ENCODE peak calls at places on chromosomes 7 and 10, in nine cellular contexts. L is transverse colon, S is choroid plexus epithelial cell, H is lower leg skin, C is AG04450, O is neural progenitor cell, Y is Peyer's patch, M is kidney epithelial cell, X is ascending aorta. W is an unnamed sample.

GRCh38 chr10:112526130-112526529 is 79.1 kb downstream of the VTI1A start:
- DNase-seq in O (no peak), H (no peak), Y (no peak), C (no peak), L (no peak), S (no peak), M (no peak), X (no peak), W (no peak)

GRCh38 chr10:101035916-101036702 is 5.1 kb downstream of the SFXN3 start:
- DNase-seq in M (no peak), O (no peak), L (no peak), C (no peak), H (no peak), S (no peak), Y (no peak), X (no peak), W (no peak)

GRCh38 chr7:44272981-44273380 is 52.4 kb downstream of the CAMK2B start:
- DNase-seq in C (no peak), S (no peak), L (no peak), Y (no peak), X (no peak), M (no peak), O (no peak), H (no peak), W (peak)

GRCh38 chr10:98252451-98252850 is 15.5 kb downstream of the LOXL4 start:
- DNase-seq in S (no peak), Y (no peak), H (peak), C (no peak), L (no peak), O (no peak), M (no peak), X (no peak), W (no peak)

GRCh38 chr7:26006421-26006820 is 145.6 kb upstream of the NFE2L3 start:
- DNase-seq in Y (no peak), L (no peak), X (no peak), H (no peak), M (no peak), C (no peak), O (no peak), S (no peak), W (no peak)

GRCh38 chr10:118310822-118311221 is 31.3 kb downstream of the FAM204A start:
- DNase-seq in C (no peak), O (no peak), L (no peak), Y (no peak), H (no peak), X (no peak), S (peak), M (no peak), W (no peak)

GRCh38 chr10:120827251-120827875 is 23.8 kb upstream of the WDR11 start:
- DNase-seq in M (no peak), L (no peak), Y (no peak), C (no peak), X (no peak), S (no peak), O (no peak), H (no peak), W (no peak)

GRCh38 chr7:83162402-83163256 is at the start of gene PCLO:
- DNase-seq in S (peak), H (peak), L (peak), O (peak), X (peak), C (no peak), M (peak), Y (peak), W (peak)

GRCh38 chr10:28892818-28893547 is 215.7 kb downstream of the BAMBI start:
- DNase-seq in H (no peak), L (no peak), M (no peak), X (no peak), S (peak), C (peak), Y (no peak), O (no peak), W (no peak)

GRCh38 chr7:124035706-124036105 is 2.8 kb upstream of the TMEM229A start:
- DNase-seq in C (no peak), X (no peak), S (no peak), L (no peak), H (no peak), M (no peak), O (no peak), Y (no peak), W (no peak)

GRCh38 chr7:131013716-131014115 is 279.7 kb upstream of the KLF14 start:
- DNase-seq in C (no peak), O (no peak), X (no peak), L (no peak), Y (no peak), M (no peak), H (no peak), S (no peak), W (no peak)

GRCh38 chr10:133445268-133445732 is 8.4 kb upstream of the SCART1 start:
- DNase-seq in Y (no peak), X (no peak), S (no peak), M (no peak), O (no peak), C (no peak), H (peak), L (no peak), W (no peak)

GRCh38 chr7:27175005-27175625 is 995 bp upstream of the HOXA10 start:
- DNase-seq in X (no peak), C (no peak), L (peak), O (no peak), M (no peak), Y (no peak), H (peak), S (no peak), W (no peak)

GRCh38 chr7:81260152-81260551 is 341.3 kb upstream of the SEMA3C start:
- DNase-seq in O (no peak), M (no peak), X (no peak), L (no peak), Y (no peak), C (no peak), H (no peak), S (peak), W (no peak)

GRCh38 chr7:150404172-150404784 is 25.1 kb downstream of the ZNF775 start:
- DNase-seq in L (peak), S (no peak), H (peak), C (no peak), X (no peak), O (no peak), M (no peak), Y (peak), W (no peak)

GRCh38 chr7:27189560-27190283 is 4.7 kb upstream of the HOXA11 start:
- DNase-seq in H (peak), X (no peak), C (no peak), L (peak), O (no peak), S (no peak), Y (peak), M (no peak), W (no peak)

GRCh38 chr7:137992738-137993394 is 9.0 kb downstream of the CREB3L2 start:
- DNase-seq in Y (no peak), S (peak), C (peak), X (no peak), H (peak), O (no peak), M (no peak), L (peak), W (no peak)

GRCh38 chr10:89805599-89806013 is 104.2 kb downstream of the KIF20B start:
- DNase-seq in S (no peak), M (no peak), X (no peak), H (no peak), Y (no peak), O (no peak), C (no peak), L (no peak), W (no peak)

GRCh38 chr7:3309140-3309539 is 8.1 kb downstream of the SDK1 start:
- DNase-seq in M (no peak), Y (no peak), O (no peak), L (no peak), S (peak), X (no peak), H (no peak), C (no peak), W (no peak)

GRCh38 chr10:22029450-22030236 is 26.1 kb upstream of the DNAJC1 start:
- DNase-seq in C (no peak), Y (no peak), L (no peak), M (no peak), O (no peak), H (no peak), X (no peak), S (peak), W (no peak)

GRCh38 chr10:75452997-75453396 is 21.6 kb downstream of the LRMDA start:
- DNase-seq in O (no peak), M (no peak), Y (no peak), C (no peak), L (no peak), H (no peak), X (no peak), S (no peak), W (no peak)

GRCh38 chr10:61628875-61629513 is 33.7 kb upstream of the CABCOCO1 start:
- DNase-seq in H (no peak), M (peak), S (peak), O (no peak), C (peak), X (no peak), Y (no peak), L (no peak), W (peak)

GRCh38 chr7:14734839-14735321 is 167.7 kb downstream of the DGKB start:
- DNase-seq in S (peak), L (no peak), Y (no peak), O (peak), M (no peak), X (no peak), C (no peak), H (no peak), W (no peak)

GRCh38 chr7:5679741-5680473 is 101.6 kb downstream of the RNF216 start:
- DNase-seq in L (peak), X (peak), H (peak), S (no peak), O (no peak), M (no peak), Y (no peak), C (no peak), W (no peak)

GRCh38 chr7:124959676-124960075 is 30.1 kb upstream of the POT1 start:
- DNase-seq in X (no peak), Y (no peak), L (no peak), S (no peak), O (no peak), M (no peak), C (no peak), H (no peak), W (no peak)

GRCh38 chr10:69492091-69492745 is 41.0 kb downstream of the TSPAN15 start:
- DNase-seq in Y (peak), L (no peak), X (no peak), O (no peak), M (no peak), H (peak), S (no peak), C (no peak), W (no peak)

GRCh38 chr10:14971867-14972448 is 12.8 kb downstream of the MEIG1 start:
- DNase-seq in C (no peak), L (peak), S (peak), H (no peak), X (no peak), M (no peak), Y (no peak), O (peak), W (no peak)

GRCh38 chr10:10911471-10911921 is 106.2 kb upstream of the CELF2 start:
- DNase-seq in L (peak), C (peak), M (peak), O (peak), Y (peak), X (peak), H (peak), S (peak), W (peak)

GRCh38 chr7:66303454-66304160 is 98.5 kb downstream of the TPST1 start:
- DNase-seq in O (no peak), X (no peak), H (no peak), Y (no peak), C (no peak), L (no peak), M (no peak), S (no peak), W (no peak)

GRCh38 chr10:35573786-35574185 is 31.4 kb upstream of the GJD4 start:
- DNase-seq in L (no peak), O (no peak), X (no peak), Y (no peak), C (no peak), M (no peak), S (no peak), H (peak), W (no peak)

GRCh38 chr7:101378808-101379207 is 16.1 kb downstream of the COL26A1 start:
- DNase-seq in O (peak), C (no peak), Y (no peak), L (no peak), X (no peak), S (peak), M (no peak), H (no peak), W (no peak)

GRCh38 chr7:143289421-143289820 is 1.3 kb downstream of the CASP2 start:
- DNase-seq in O (no peak), M (no peak), S (peak), L (no peak), Y (no peak), H (no peak), X (no peak), C (no peak), W (no peak)

GRCh38 chr7:4661871-4662270 is 20.2 kb upstream of the FOXK1 start:
- DNase-seq in O (no peak), Y (no peak), L (no peak), S (peak), C (no peak), X (no peak), H (no peak), M (no peak), W (no peak)

GRCh38 chr7:4667776-4668509 is 14.2 kb upstream of the FOXK1 start:
- DNase-seq in C (peak), Y (no peak), X (no peak), O (no peak), M (no peak), L (no peak), H (no peak), S (peak), W (no peak)

GRCh38 chr7:4665661-4666060 is 16.4 kb upstream of the FOXK1 start:
- DNase-seq in C (peak), H (no peak), O (no peak), S (peak), L (no peak), X (no peak), M (no peak), Y (no peak), W (no peak)

GRCh38 chr7:4659551-4660286 is 22.4 kb upstream of the FOXK1 start:
- DNase-seq in S (no peak), M (no peak), L (no peak), O (no peak), C (no peak), X (no peak), Y (no peak), H (no peak), W (no peak)

GRCh38 chr7:4663239-4663638 is 18.9 kb upstream of the FOXK1 start:
- DNase-seq in X (no peak), Y (no peak), M (no peak), C (no peak), O (no peak), L (no peak), H (no peak), S (no peak), W (no peak)
- TF ChIP-seq CTCF in X (no peak), Y (no peak), M (no peak), C (no peak), O (no peak), L (no peak), H (no peak), S (no peak), W (no peak)

GRCh38 chr7:22373911-22374310 is 17.0 kb upstream of the RAPGEF5 start:
- DNase-seq in H (no peak), C (no peak), M (no peak), S (no peak), O (no peak), X (no peak), L (no peak), Y (no peak), W (no peak)
- H3K4me3 ChIP-seq in H (no peak), C (no peak), M (no peak), S (no peak), O (no peak), X (no peak), L (no peak), Y (no peak), W (no peak)

GRCh38 chr10:82861889-82862288 is 986.9 kb downstream of the NRG3 start:
- DNase-seq in H (no peak), Y (no peak), L (no peak), O (no peak), C (no peak), M (no peak), X (no peak), S (no peak), W (no peak)
- TF ChIP-seq CTCF in H (no peak), Y (no peak), L (no peak), O (no peak), C (no peak), M (no peak), X (no peak), S (no peak), W (no peak)

DNA sequence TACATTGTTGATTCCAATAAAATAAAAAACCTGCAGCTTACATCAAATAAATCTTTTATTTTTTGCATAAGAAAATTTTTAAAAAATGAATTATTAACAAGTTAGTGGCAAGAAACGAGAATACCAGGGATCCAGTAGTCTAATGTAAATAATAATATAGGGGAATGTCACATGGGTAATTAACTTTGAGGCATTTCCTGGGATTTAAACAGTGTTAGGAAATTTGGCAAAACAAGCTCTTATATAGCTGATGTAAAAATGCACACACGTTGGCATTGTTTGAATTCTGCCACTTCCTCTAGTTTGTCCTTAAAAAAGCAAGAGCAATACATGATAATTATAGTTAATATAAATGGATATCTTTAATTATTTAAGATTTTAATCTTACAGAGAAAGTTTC is 768.6 kb downstream of the CNTNAP2 start:
- DNase-seq in X (no peak), S (no peak), M (no peak), C (no peak), Y (no peak), O (no peak), L (no peak), H (no peak), W (no peak)
- H3K4me3 ChIP-seq in X (no peak), S (no peak), M (no peak), C (no peak), Y (no peak), O (no peak), L (no peak), H (no peak), W (no peak)

GRCh38 chr10:1368772-1369171 is 312.6 kb downstream of the WDR37 start:
- DNase-seq in O (peak), M (no peak), X (no peak), L (peak), H (peak), Y (peak), S (peak), C (no peak), W (no peak)
- TF ChIP-seq CTCF in O (peak), M (no peak), X (no peak), L (peak), H (no peak), Y (peak), S (peak), C (no peak), W (peak)

W was measured in epithelial cell of proximal tubule.